ENCODE peak calls at places on chromosome 4, in seven cellular contexts. G is activated gamma-delta T cell treated with anti-CD3 and anti-CD28 coated beads, Interleukin-2, amount 50 U/mL, for 16 hours; A is cardiac muscle cell; T is activated naive CD8-positive, alpha-beta T cell treated with anti-CD3 and anti-CD28 coated beads, Interleukin-2, amount 50 U/mL, for 24 hours; X is epithelial cell of esophagus; Q is RWPE1; Z is posterior vena cava. D is an unnamed sample.

GRCh38 chr4:139798456-139798855 is 132.8 kb downstream of the MGST2 start:
- DNase-seq in G (no peak), A (no peak), T (no peak), X (peak; percentile 72), Q (peak; percentile 13), Z (no peak), D (no peak)

GRCh38 chr4:69095301-69095731 is 958 bp upstream of the UGT2B7 start:
- DNase-seq in G (no peak), A (no peak), T (no peak), X (peak; percentile 88), Q (peak; percentile 59), Z (no peak), D (no peak)

GRCh38 chr4:27412617-27413016 is 552.0 kb downstream of the STIM2 start:
- DNase-seq in G (no peak), A (no peak), T (no peak), X (peak; percentile 13), Q (peak; percentile 19), Z (no peak), D (peak; percentile 65)

GRCh38 chr4:9969526-9970398 is 51.5 kb downstream of the SLC2A9 start:
- DNase-seq in G (no peak), A (no peak), T (no peak), X (no peak), Q (no peak), Z (no peak), D (peak; percentile 67)

GRCh38 chr4:113587640-113588275 is 173.8 kb downstream of the CAMK2D start:
- DNase-seq in G (no peak), A (no peak), T (no peak), X (no peak), Q (no peak), Z (no peak), D (no peak)

GRCh38 chr4:174066806-174067205 is 216.7 kb downstream of the FBXO8 start:
- DNase-seq in G (no peak), A (no peak), T (no peak), X (no peak), Q (no peak), Z (no peak), D (no peak)

GRCh38 chr4:101232074-101232776 is 115.1 kb downstream of the PPP3CA start:
- DNase-seq in G (no peak), A (no peak), T (peak; percentile 17), X (peak; percentile 86), Q (peak; percentile 44), Z (no peak), D (peak; percentile 73)

GRCh38 chr4:181225616-181226261 is 1017.5 kb upstream of the TENM3 start:
- DNase-seq in G (no peak), A (no peak), T (no peak), X (no peak), Q (no peak), Z (no peak), D (no peak)

GRCh38 chr4:152896819-152897218 is 39.3 kb upstream of the FHDC1 start:
- DNase-seq in G (no peak), A (no peak), T (no peak), X (no peak), Q (no peak), Z (no peak), D (no peak)

GRCh38 chr4:124304936-124305335 is 407.6 kb downstream of the ANKRD50 start:
- DNase-seq in G (no peak), A (no peak), T (no peak), X (no peak), Q (no peak), Z (no peak), D (no peak)

GRCh38 chr4:176436500-176436973 is 116.8 kb downstream of the SPCS3 start:
- DNase-seq in G (no peak), A (no peak), T (no peak), X (peak; percentile 80), Q (peak; percentile 60), Z (no peak), D (no peak)

D was measured in OCI-M1.